ENCODE peak calls at places on chromosomes 4 and X, in five cellular contexts. C is right atrium auricular region, Z is psoas muscle, V is H7, M is A549. W is an unnamed sample.

GRCh38 chr4:180855184-180855583 is 1388.0 kb upstream of the TENM3 start:
- DNase-seq in Z (no peak), V (no peak), M (no peak), C (no peak), W (no peak)

GRCh38 chr4:146110847-146111485 is 64.6 kb upstream of the LSM6 start:
- DNase-seq in M (no peak), Z (no peak), C (no peak), V (no peak), W (no peak)

GRCh38 chrX:4830880-4831557 is 1117.6 kb upstream of the PRKX start:
- DNase-seq in Z (no peak), V (no peak), C (no peak), M (peak), W (no peak)

GRCh38 chr4:123503698-123504389 is 107.2 kb downstream of the SPRY1 start:
- DNase-seq in C (no peak), Z (no peak), M (no peak), V (no peak), W (no peak)

GRCh38 chr4:156335721-156336120 is 382.1 kb upstream of the CTSO start:
- DNase-seq in M (no peak), Z (no peak), V (no peak), C (no peak), W (no peak)

GRCh38 chrX:111100191-111100590 is 4.2 kb downstream of the PAK3 start:
- DNase-seq in V (peak), M (peak), C (no peak), Z (no peak), W (no peak)

GRCh38 chr4:84917087-84917821 is 49.2 kb downstream of the WDFY3 start:
- DNase-seq in C (no peak), V (no peak), Z (no peak), M (no peak), W (no peak)

GRCh38 chrX:155751131-155751530 is 130.0 kb upstream of the VAMP7 start:
- DNase-seq in M (no peak), C (no peak), Z (no peak), V (no peak), W (no peak)

GRCh38 chr4:4419896-4420295 is 33.0 kb downstream of the NSG1 start:
- DNase-seq in V (no peak), M (no peak), C (no peak), Z (no peak), W (no peak)

GRCh38 chrX:124504106-124504983 is 158.0 kb downstream of the SH2D1A start:
- DNase-seq in Z (no peak), M (no peak), V (no peak), C (no peak), W (no peak)

GRCh38 chr4:76339364-76339763 is 32.8 kb downstream of the STBD1 start:
- DNase-seq in C (no peak), M (no peak), Z (no peak), V (no peak), W (no peak)

GRCh38 chrX:74613350-74614192 is 853 bp downstream of the RLIM start:
- DNase-seq in M (peak), V (peak), C (no peak), Z (no peak), W (no peak)

GRCh38 chr4:139054791-139055376 is 39.3 kb downstream of the NOCT start:
- DNase-seq in M (no peak), Z (no peak), V (no peak), C (no peak), W (no peak)

GRCh38 chr4:12138478-12138877 is 709.8 kb upstream of the HS3ST1 start:
- DNase-seq in Z (no peak), C (no peak), V (no peak), M (no peak), W (no peak)

GRCh38 chr4:88705805-88706518 is 8.3 kb upstream of the NAP1L5 start:
- DNase-seq in M (no peak), Z (no peak), C (no peak), V (no peak), W (no peak)

GRCh38 chr4:104915864-104916263 is 230.8 kb upstream of the TET2 start:
- DNase-seq in C (no peak), M (no peak), V (peak), Z (no peak), W (no peak)

GRCh38 chr4:14233126-14233525 is 605.6 kb upstream of the BOD1L1 start:
- DNase-seq in Z (no peak), C (no peak), M (no peak), V (no peak), W (no peak)

GRCh38 chr4:70334681-70335080 is at the start of gene CABS1:
- DNase-seq in C (no peak), V (no peak), Z (no peak), M (no peak), W (no peak)

GRCh38 chr4:53576676-53577372 is 14.5 kb downstream of the LNX1 start:
- DNase-seq in Z (no peak), V (no peak), C (no peak), M (peak), W (no peak)

GRCh38 chr4:183335369-183335940 is 13.2 kb upstream of the CLDN24 start:
- DNase-seq in V (no peak), C (no peak), Z (no peak), M (peak), W (no peak)

GRCh38 chr4:69095301-69095731 is 958 bp upstream of the UGT2B7 start:
- DNase-seq in Z (no peak), V (no peak), M (peak), C (no peak), W (no peak)

GRCh38 chr4:101981756-101982155 is 191.2 kb downstream of the BANK1 start:
- DNase-seq in C (no peak), V (no peak), M (no peak), Z (no peak), W (peak)

GRCh38 chrX:51461053-51462050 is 35.0 kb downstream of the NUDT11 start:
- DNase-seq in M (peak), C (no peak), V (no peak), Z (no peak), W (no peak)

GRCh38 chr4:81816362-81816761 is 344.7 kb upstream of the RASGEF1B start:
- DNase-seq in V (no peak), C (no peak), Z (no peak), M (no peak), W (no peak)

GRCh38 chr4:81811562-81812293 is 340.0 kb upstream of the RASGEF1B start:
- DNase-seq in V (no peak), C (no peak), M (no peak), Z (no peak), W (no peak)

GRCh38 chr4:81818385-81818784 is 346.7 kb upstream of the RASGEF1B start:
- DNase-seq in Z (no peak), M (no peak), V (no peak), C (no peak), W (no peak)

GRCh38 chr4:81814909-81815539 is 343.3 kb upstream of the RASGEF1B start:
- DNase-seq in Z (no peak), M (no peak), V (no peak), C (no peak), W (no peak)
- H3K4me3 ChIP-seq in Z (no peak), M (no peak), V (no peak), C (no peak), W (no peak)

DNA sequence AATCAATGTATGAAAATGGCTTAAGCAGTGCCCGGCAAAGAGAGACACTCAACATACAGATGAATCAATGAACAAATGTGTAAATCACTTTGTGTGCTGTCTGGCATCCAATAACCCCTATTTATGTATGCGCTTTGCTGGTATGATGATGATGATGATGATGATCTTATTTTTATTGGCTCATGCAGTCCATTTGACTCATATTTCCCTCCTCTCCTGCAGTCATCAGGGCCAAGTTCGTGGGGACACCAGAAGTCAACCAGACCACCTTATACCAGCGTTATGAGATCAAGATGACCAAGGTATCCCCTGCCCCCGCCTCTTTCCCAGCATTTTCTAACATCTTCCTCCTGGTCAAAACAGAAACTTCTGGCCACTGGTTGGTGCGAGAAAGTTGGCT is 2.5 kb downstream of the TIMP1 start:
- DNase-seq in V (no peak), Z (no peak), C (no peak), M (no peak), W (no peak)
- H3K4me3 ChIP-seq in V (no peak), Z (no peak), C (no peak), M (no peak), W (no peak)

GRCh38 chr4:74796631-74797030 is 2.3 kb upstream of the BTC start:
- DNase-seq in Z (no peak), V (no peak), C (no peak), M (no peak), W (no peak)

GRCh38 chr4:74790652-74791051 is 3.7 kb downstream of the BTC start:
- DNase-seq in M (no peak), V (no peak), Z (no peak), C (no peak), W (no peak)

GRCh38 chr4:74789518-74789917 is 4.8 kb downstream of the BTC start:
- DNase-seq in V (no peak), M (no peak), C (no peak), Z (no peak), W (no peak)

GRCh38 chr4:74793757-74794340 is 474 bp downstream of the BTC start:
- DNase-seq in M (peak), Z (peak), V (peak), C (no peak), W (peak)

GRCh38 chr4:74794341-74794801 is at the start of gene BTC:
- DNase-seq in V (peak), C (no peak), Z (peak), M (peak), W (peak)
- H3K4me3 ChIP-seq in V (peak), C (peak), Z (peak), M (peak), W (peak)

DNA sequence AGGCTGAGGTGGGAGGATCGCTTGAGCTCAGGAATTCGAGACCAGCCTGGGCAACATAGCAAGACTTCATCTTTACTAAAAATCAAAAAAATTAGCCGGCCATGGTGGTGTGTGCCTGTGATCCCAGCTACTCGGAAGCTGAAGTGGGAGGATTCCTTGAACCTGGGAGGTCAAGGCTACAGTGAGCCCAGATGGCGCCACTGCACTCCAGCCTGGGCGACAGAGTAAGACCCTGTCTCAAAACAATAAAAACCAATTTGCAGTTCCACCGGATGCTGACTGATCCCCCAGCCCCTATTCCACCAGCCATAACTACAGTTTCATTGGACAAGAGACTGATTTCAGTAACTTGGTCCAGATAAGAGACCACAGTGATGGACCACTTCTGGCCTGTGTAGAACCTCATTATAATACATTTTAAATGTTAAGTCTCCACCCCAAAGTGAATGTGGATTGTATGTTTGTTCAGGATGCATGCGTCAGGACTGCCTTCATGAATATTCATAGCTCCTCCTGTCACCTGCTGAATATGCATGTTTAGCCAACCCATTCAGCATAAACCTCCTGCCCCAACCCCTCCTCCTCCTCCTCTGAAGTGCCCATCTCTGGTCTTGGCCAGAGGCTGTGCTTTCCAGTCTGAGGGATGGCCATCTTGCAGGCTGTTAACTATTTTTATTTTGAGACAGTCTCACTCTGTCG is 2.3 kb upstream of the SLBP start:
- DNase-seq in V (peak), Z (no peak), C (no peak), M (peak), W (no peak)
- H3K4me3 ChIP-seq in V (no peak), Z (no peak), C (no peak), M (no peak), W (no peak)

GRCh38 chrX:317424-318067 is 1.1 kb downstream of the GTPBP6 start:
- DNase-seq in C (no peak), V (peak), Z (no peak), M (no peak), W (peak)

GRCh38 chrX:314781-315595 is 3.6 kb downstream of the GTPBP6 start:
- DNase-seq in Z (peak), V (no peak), M (peak), C (no peak), W (no peak)

GRCh38 chrX:318739-319578 is at the start of gene GTPBP6:
- DNase-seq in C (peak), Z (peak), V (peak), M (peak), W (peak)

GRCh38 chrX:318068-318738 is 393 bp downstream of the GTPBP6 start:
- DNase-seq in V (no peak), C (peak), Z (peak), M (peak), W (peak)

DNA sequence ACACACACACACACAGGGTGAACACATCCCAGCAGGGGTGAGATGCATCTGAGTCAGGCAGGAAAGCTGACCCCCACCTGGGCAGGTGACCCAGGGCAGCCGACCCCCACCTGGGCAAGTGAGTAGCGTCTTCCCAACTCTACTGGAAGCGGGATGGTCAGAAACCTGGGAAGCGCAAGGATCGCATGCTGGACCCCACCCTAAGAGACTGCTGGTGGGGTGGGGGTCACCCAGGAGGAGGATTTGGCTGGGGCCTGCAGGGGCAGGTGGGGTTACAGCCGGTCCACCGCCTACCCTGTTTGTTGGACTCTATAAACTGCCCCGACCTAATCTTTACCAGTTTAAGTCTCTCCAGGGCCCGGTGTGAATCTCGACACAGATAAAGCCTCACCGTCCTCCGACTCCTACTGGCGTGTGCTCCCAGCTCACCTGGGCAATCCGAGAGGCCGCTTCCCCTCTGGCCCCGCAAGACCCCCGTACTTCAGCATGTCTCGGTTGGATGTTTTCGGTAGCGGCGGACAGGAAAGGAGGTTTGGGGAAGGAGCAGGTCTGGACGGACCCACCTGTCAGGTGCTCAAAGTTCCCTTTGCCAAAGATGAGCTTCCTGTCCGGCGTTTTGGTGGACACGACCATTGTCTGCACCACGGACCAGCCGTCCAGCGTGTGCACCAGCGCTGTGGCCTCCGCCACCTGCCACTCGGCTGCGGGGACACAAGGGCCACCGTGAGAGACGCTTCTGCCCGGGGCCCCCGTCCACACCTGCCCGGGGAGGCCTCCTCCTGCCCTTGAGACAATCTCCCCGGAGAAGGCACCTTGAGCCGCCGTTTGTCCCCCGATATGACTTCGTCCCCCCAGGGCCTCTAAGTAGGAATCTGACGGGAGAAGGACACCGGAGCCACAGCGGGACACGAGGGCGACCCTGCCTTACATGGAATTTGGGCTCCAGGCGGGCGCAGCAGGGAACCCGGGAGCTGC is 2.0 kb downstream of the GTPBP6 start:
- DNase-seq in M (no peak), V (no peak), Z (no peak), C (no peak), W (peak)
- H3K4me3 ChIP-seq in M (peak), V (no peak), Z (no peak), C (no peak), W (no peak)

DNA sequence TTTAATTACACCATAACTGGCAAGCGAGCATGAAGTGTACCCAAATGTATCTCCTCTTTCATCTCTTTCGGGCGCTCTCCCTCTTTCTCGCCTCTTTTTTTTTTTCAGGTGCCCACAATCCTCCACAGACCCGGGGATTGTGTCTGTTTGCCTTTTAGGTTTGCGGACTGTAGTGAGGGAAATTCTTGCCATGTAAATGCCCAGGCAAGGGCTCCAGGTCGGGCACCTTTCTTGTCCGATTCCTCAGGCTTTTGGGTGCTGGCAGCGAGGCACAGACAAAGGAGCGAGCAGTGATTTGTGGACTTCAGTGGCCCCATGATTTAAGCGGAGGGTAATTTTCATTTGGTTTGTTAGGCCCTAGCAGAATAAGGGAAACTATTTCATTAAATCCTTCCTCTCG is 1.1 kb upstream of the PHOX2B start:
- DNase-seq in V (peak), Z (no peak), M (no peak), C (no peak), W (no peak)
- H3K4me3 ChIP-seq in V (no peak), Z (no peak), M (no peak), C (no peak), W (no peak)

GRCh38 chrX:129982300-129983246 is at the start of gene BCORL1:
- DNase-seq in M (peak), V (peak), C (peak), Z (peak), W (peak)
- H3K4me3 ChIP-seq in M (no peak), V (peak), C (no peak), Z (no peak), W (no peak)

DNA sequence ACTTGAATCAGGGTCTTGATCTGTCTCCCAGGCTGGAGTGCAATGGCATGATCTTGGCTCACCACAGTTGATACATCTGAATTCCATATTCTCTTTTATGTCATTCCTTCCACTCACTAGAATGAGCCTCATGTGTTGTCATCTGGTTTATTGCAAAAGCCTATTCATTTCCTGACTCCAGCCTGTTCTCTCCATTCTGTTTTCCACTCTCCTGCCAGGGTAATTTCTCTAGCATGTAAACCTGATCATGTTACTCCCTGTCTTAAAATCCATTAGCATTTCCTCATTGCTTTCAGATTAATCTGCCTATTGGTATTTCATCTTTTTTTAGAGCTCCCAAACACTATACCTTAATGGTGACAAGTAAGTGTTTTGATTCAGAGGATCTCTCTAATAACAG is 4.3 kb upstream of the DDX60L start:
- DNase-seq in M (no peak), Z (no peak), C (no peak), V (no peak), W (no peak)
- H3K4me3 ChIP-seq in M (no peak), Z (no peak), C (no peak), V (no peak), W (no peak)

GRCh38 chr4:174137698-174138097 is 145.8 kb downstream of the FBXO8 start:
- DNase-seq in M (no peak), Z (no peak), V (no peak), C (no peak), W (no peak)

GRCh38 chr4:174133525-174133924 is 149.9 kb downstream of the FBXO8 start:
- DNase-seq in Z (no peak), C (no peak), M (no peak), V (no peak), W (no peak)

GRCh38 chr4:174136013-174136412 is 147.5 kb downstream of the FBXO8 start:
- DNase-seq in V (no peak), Z (no peak), M (no peak), C (no peak), W (no peak)

GRCh38 chr4:174134361-174134760 is 149.1 kb downstream of the FBXO8 start:
- DNase-seq in M (no peak), C (no peak), V (no peak), Z (no peak), W (no peak)

GRCh38 chr4:174135530-174135929 is 147.9 kb downstream of the FBXO8 start:
- DNase-seq in Z (no peak), M (no peak), V (no peak), C (no peak), W (no peak)
- H3K4me3 ChIP-seq in Z (peak), M (no peak), V (no peak), C (peak), W (peak)

DNA sequence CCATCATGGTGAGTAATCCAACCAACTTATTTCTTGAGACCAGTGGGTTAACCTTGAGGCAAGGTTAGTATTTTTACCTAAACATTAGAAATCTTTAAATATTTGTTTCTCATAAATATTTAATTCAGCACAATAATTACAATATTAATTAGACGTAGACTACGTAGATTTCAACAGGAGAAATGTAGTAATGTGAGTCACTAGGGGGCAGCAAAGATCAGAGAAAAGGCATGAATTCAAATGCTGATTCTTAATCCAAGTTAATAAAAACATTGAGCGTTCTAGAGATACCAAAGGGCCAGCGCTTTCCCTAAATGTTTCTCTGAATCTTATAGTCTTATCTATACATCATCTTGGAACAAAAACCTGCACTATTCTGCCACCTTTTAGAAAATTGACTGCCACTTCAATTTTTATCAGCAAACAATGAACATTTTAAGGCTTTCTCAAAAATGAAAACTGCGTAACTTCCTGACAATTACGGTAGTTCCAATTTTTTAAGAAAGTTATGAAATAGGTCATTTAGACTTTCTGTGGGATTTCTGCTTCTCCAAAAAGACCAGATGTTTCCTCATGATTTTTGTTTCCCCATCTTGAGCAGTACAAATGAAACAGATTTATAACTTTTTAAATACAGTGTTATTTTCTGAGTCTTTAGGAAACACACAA is 180.7 kb downstream of the GASK1B start:
- DNase-seq in V (peak), M (peak), Z (no peak), C (no peak), W (no peak)
- H3K4me3 ChIP-seq in V (no peak), M (peak), Z (peak), C (peak), W (peak)

W was measured in upper lobe of left lung.